ENCODE peak calls at places on chromosomes 3 and 15, in eight cellular contexts. Q is Peyer's patch, Z is kidney, C is tibial artery, A is SK-N-SH, O is HCT116, V is left ventricle myocardium inferior, G is endodermal cell. N is an unnamed sample. For H3K9me3, the result is how much of the 10 kb centered on the place peaks cover.

GRCh38 chr3:156769661-156770654 is 56.2 kb upstream of the LEKR1 start:
- DNase-seq in Q (no peak), Z (no peak), C (no peak), A (no peak), O (no peak), V (no peak), G (no peak), N (no peak)

GRCh38 chr3:178444416-178444815 is 91.8 kb upstream of the KCNMB2 start:
- DNase-seq in Q (no peak), Z (no peak), C (no peak), A (no peak), O (no peak), V (no peak), G (no peak), N (no peak)

GRCh38 chr15:89112341-89112971 is 24.2 kb downstream of the ABHD2 start:
- DNase-seq in Q (peak), Z (no peak), C (peak), A (no peak), O (peak), V (peak), G (no peak), N (no peak)

GRCh38 chr3:114902691-114903101 is 244.4 kb downstream of the ZBTB20 start:
- DNase-seq in Q (no peak), Z (no peak), C (no peak), A (no peak), O (no peak), V (no peak), G (peak), N (no peak)

GRCh38 chr3:48446043-48446424 is 503 bp upstream of the ATRIP start:
- DNase-seq in Q (no peak), Z (no peak), C (no peak), A (no peak), O (no peak), V (no peak), G (no peak), N (no peak)

GRCh38 chr3:72306800-72307341 is 521.9 kb upstream of the PROK2 start:
- DNase-seq in Q (no peak), Z (peak), C (no peak), A (peak), O (no peak), V (no peak), G (peak), N (no peak)

GRCh38 chr3:94862703-94863102 is 799.8 kb downstream of the NSUN3 start:
- DNase-seq in Q (no peak), Z (no peak), C (no peak), A (peak), O (no peak), V (no peak), G (peak), N (no peak)

GRCh38 chr3:136960838-136961836 is 3.4 kb downstream of the IL20RB start:
- DNase-seq in Q (no peak), Z (no peak), C (no peak), A (no peak), O (peak), V (no peak), G (no peak), N (no peak)

GRCh38 chr3:82157952-82158351 is 396.5 kb upstream of the GBE1 start:
- DNase-seq in Q (no peak), Z (no peak), C (no peak), A (no peak), O (peak), V (no peak), G (no peak), N (no peak)

GRCh38 chr3:52085883-52086282 is 29.5 kb upstream of the DUSP7 start:
- DNase-seq in Q (no peak), Z (peak), C (no peak), A (no peak), O (no peak), V (no peak), G (no peak), N (peak)

GRCh38 chr3:48090166-48090939 is 74.1 kb upstream of the MAP4 start:
- DNase-seq in Q (no peak), Z (no peak), C (no peak), A (no peak), O (no peak), V (no peak), G (no peak), N (no peak)

GRCh38 chr15:100771745-100772144 is 107.9 kb upstream of the ALDH1A3 start:
- DNase-seq in Q (peak), Z (no peak), C (no peak), A (peak), O (no peak), V (no peak), G (peak), N (peak)

GRCh38 chr3:140896997-140897396 is 44.6 kb upstream of the SLC25A36 start:
- DNase-seq in Q (no peak), Z (no peak), C (no peak), A (no peak), O (no peak), V (no peak), G (no peak), N (no peak)

GRCh38 chr15:71781179-71781964 is 29.0 kb upstream of the NR2E3 start:
- DNase-seq in Q (no peak), Z (no peak), C (no peak), A (no peak), O (no peak), V (no peak), G (no peak), N (no peak)

GRCh38 chr3:149777414-149778214 is 14.7 kb downstream of the ANKUB1 start:
- DNase-seq in Q (no peak), Z (no peak), C (no peak), A (no peak), O (no peak), V (no peak), G (no peak), N (no peak)

GRCh38 chr15:57527382-57528091 is 64.2 kb upstream of the MYZAP start:
- DNase-seq in Q (peak), Z (no peak), C (peak), A (peak), O (peak), V (no peak), G (peak), N (no peak)

GRCh38 chr3:168053115-168053514 is 42.6 kb downstream of the GOLIM4 start:
- DNase-seq in Q (no peak), Z (no peak), C (no peak), A (no peak), O (no peak), V (no peak), G (no peak), N (no peak)

GRCh38 chr3:52696830-52697621 is 8.6 kb downstream of the GLT8D1 start:
- DNase-seq in Q (no peak), Z (no peak), C (no peak), A (no peak), O (no peak), V (no peak), G (no peak), N (no peak)

GRCh38 chr15:61951949-61952348 is 108.3 kb downstream of the VPS13C start:
- DNase-seq in Q (no peak), Z (no peak), C (no peak), A (no peak), O (no peak), V (no peak), G (no peak), N (no peak)

GRCh38 chr3:99023590-99024192 is 122.2 kb upstream of the DCBLD2 start:
- DNase-seq in Q (no peak), Z (no peak), C (no peak), A (peak), O (peak), V (no peak), G (no peak), N (no peak)

GRCh38 chr3:16249336-16249735 is 15.4 kb downstream of the DPH3 start:
- DNase-seq in Q (no peak), Z (no peak), C (no peak), A (peak), O (peak), V (no peak), G (peak), N (no peak)

GRCh38 chr15:38668433-38669159 is 104.0 kb upstream of the RASGRP1 start:
- DNase-seq in Q (no peak), Z (no peak), C (no peak), A (no peak), O (no peak), V (no peak), G (peak), N (no peak)

GRCh38 chr15:67456677-67457529 is 64.0 kb upstream of the C15orf61 start:
- DNase-seq in Q (peak), Z (peak), C (peak), A (peak), O (peak), V (peak), G (peak), N (peak)

GRCh38 chr3:116785226-116785625 is 75.6 kb downstream of the TUSC7 start:
- DNase-seq in Q (no peak), Z (no peak), C (no peak), A (no peak), O (no peak), V (no peak), G (no peak), N (no peak)

GRCh38 chr15:91045065-91045464 is 22.7 kb upstream of the VPS33B start:
- DNase-seq in Q (no peak), Z (no peak), C (no peak), A (no peak), O (no peak), V (no peak), G (no peak), N (no peak)

GRCh38 chr15:39407116-39407515 is 173.8 kb upstream of the THBS1 start:
- DNase-seq in Q (no peak), Z (no peak), C (no peak), A (no peak), O (no peak), V (no peak), G (no peak), N (no peak)

GRCh38 chr15:100778831-100779288 is 100.8 kb upstream of the ALDH1A3 start:
- DNase-seq in Q (peak), Z (no peak), C (peak), A (no peak), O (no peak), V (no peak), G (peak), N (peak)

GRCh38 chr3:167913218-167913902 is 177.8 kb downstream of the SERPINI1 start:
- DNase-seq in Q (no peak), Z (no peak), C (no peak), A (peak), O (peak), V (no peak), G (peak), N (no peak)

GRCh38 chr15:59313703-59314332 is 58.9 kb downstream of the MYO1E start:
- DNase-seq in Q (peak), Z (peak), C (peak), A (no peak), O (no peak), V (peak), G (peak), N (peak)

GRCh38 chr15:58474741-58475323 is 43.0 kb downstream of the LIPC start:
- DNase-seq in Q (no peak), Z (no peak), C (no peak), A (no peak), O (no peak), V (no peak), G (no peak), N (peak)

GRCh38 chr3:75048650-75049049 is 434.2 kb upstream of the CNTN3 start:
- DNase-seq in Q (no peak), Z (no peak), C (no peak), A (no peak), O (no peak), V (no peak), G (no peak), N (no peak)

DNA sequence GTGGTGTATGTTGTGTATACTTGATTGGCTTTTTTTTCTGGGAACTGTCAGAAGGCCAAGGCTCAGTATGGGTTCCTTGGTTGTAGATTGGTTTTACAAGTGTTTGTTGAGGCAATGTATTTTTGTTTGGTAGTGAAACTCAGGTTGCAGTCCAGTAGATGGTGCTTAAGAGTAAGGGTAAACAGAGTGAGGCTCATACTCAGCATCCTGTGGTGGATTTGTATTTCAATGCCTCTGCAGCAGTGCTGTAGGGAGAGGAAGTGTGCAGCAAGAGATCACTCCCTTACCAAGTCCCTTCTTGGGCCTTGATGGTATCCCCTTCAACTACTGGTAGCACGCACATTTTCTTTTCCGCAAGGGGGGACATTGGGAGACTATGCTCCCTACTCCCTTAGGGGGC is 428.5 kb upstream of the CNTN3 start:
- DNase-seq in Q (no peak), Z (no peak), C (no peak), A (no peak), O (no peak), V (no peak), G (peak), N (no peak)
- TF ChIP-seq CTCF in Q (no peak), Z (no peak), C (no peak), A (no peak), O (no peak), V (no peak), G (peak), N (no peak)

DNA sequence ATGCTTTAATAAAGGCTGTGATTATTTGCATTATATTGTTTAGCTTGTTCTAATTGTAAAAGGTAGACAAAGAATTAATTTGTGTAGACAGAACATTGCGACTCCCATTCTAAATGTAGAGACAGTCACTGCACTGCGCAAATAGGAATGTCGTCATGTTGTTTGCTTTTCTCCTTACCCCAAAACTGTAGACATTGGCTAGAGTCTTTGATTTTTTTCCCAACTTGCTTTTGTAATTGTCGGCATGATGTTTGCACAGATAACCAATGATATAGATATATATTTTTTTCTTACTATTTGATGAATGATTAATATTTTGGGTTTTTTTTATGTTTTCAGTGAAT is 97.7 kb upstream of the SNRPN start:
- DNase-seq in Q (no peak), Z (no peak), C (no peak), A (no peak), O (no peak), V (no peak), G (no peak), N (no peak)
- H3K9me3 ChIP-seq in Q (under half), Z (under half), C (under half), A (under half), O (under half), V (under half), G (under half), N (under half)

DNA sequence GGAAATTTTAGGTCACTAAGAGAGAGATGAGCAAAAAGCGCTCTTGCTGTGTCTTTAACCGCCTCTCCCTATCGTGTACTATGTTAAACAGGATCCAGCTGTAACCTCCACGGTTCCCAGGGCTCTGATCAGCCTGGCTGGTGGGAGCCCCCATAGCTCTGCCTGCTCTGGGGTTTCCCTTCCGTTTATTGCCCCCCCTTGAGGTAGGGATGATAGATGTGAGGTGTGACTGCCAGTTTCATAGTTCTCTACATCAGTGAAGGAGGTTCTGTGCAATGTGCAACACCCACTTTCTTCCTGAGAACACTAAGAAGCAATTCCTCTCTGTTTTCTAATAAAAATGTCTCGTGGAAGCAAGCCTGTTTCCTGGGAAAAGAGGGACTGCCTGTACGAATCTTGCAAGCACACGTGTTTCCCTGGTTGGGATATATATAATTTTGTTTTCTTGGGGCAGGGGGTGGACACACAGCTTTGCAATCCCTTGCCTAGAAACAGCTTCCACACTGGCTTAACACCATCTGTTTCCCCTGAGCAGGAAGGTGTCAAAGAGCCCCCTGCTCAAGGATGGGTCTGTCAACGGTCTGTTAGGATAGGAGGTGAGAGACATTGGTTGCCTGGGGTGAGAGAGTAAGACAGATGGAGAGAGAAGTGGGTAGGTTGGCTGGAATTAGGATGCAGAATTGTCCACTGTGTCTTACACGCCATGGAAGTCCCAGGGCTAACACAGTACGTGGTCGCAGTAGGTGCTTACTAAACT is 23.9 kb downstream of the CORO2B start:
- DNase-seq in Q (no peak), Z (no peak), C (no peak), A (no peak), O (no peak), V (no peak), G (no peak), N (no peak)
- TF ChIP-seq CTCF in Q (no peak), Z (no peak), C (no peak), A (no peak), O (no peak), V (no peak), G (no peak), N (no peak)

GRCh38 chr15:25052191-25052999 is 97.6 kb downstream of the SNRPN start:
- DNase-seq in Q (no peak), Z (peak), C (no peak), A (no peak), O (no peak), V (no peak), G (no peak), N (peak)
- H3K9me3 ChIP-seq in Q (under half), Z (half or more), C (half or more), A (under half), O (half or more), V (half or more), G (half or more), N (half or more)

GRCh38 chr15:47718474-47719440 is 1.5 kb downstream of the SEMA6D start:
- DNase-seq in Q (peak), Z (no peak), C (peak), A (peak), O (no peak), V (no peak), G (peak), N (peak)

GRCh38 chr15:47717036-47717611 is at the start of gene SEMA6D:
- DNase-seq in Q (peak), Z (peak), C (peak), A (peak), O (no peak), V (peak), G (peak), N (peak)

GRCh38 chr15:47711654-47712053 is 5.7 kb upstream of the SEMA6D start:
- DNase-seq in Q (no peak), Z (no peak), C (no peak), A (peak), O (no peak), V (no peak), G (no peak), N (no peak)

GRCh38 chr15:47715856-47716445 is 1.4 kb upstream of the SEMA6D start:
- DNase-seq in Q (no peak), Z (no peak), C (peak), A (no peak), O (no peak), V (no peak), G (no peak), N (no peak)

DNA sequence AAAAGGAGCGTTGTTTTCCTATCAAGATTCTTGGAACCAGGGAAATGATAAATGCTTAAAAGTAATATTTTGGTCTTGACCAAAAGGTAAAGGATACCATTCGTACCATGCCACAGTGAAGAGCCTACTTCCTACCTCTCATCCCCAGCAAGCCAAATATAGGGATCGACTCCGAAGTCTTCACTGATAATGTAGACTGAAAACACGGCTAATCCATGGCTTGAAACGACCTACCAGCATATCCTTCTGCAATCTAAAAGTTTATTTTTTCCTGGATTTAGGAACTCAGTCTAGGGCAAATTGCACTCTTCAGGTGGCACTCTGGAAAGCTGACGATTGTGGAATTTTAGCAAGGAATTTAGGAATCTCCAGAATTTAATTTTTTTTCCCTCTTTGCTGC is 1.9 kb upstream of the SEMA6D start:
- DNase-seq in Q (no peak), Z (no peak), C (no peak), A (no peak), O (no peak), V (no peak), G (no peak), N (no peak)
- TF ChIP-seq CTCF in Q (no peak), Z (no peak), C (no peak), A (no peak), O (no peak), V (no peak), G (no peak), N (no peak)

GRCh38 chr15:26691249-26691648 is 81.6 kb downstream of the GABRB3 start:
- DNase-seq in Q (no peak), Z (no peak), C (no peak), A (no peak), O (no peak), V (no peak), G (peak), N (no peak)

GRCh38 chr15:26690778-26691177 is 82.1 kb downstream of the GABRB3 start:
- DNase-seq in Q (no peak), Z (no peak), C (no peak), A (no peak), O (no peak), V (no peak), G (no peak), N (no peak)

GRCh38 chr15:26682765-26683164 is 90.1 kb downstream of the GABRB3 start:
- DNase-seq in Q (no peak), Z (no peak), C (no peak), A (no peak), O (no peak), V (no peak), G (peak), N (no peak)

GRCh38 chr15:26686547-26687187 is 86.2 kb downstream of the GABRB3 start:
- DNase-seq in Q (no peak), Z (no peak), C (no peak), A (no peak), O (no peak), V (no peak), G (no peak), N (no peak)
- H3K9me3 ChIP-seq in Q (under half), Z (under half), C (under half), A (under half), O (under half), V (under half), G (under half), N (under half)

GRCh38 chr3:128492353-128493220 is at the start of gene GATA2:
- DNase-seq in Q (peak), Z (peak), C (peak), A (no peak), O (no peak), V (no peak), G (peak), N (peak)
- TF ChIP-seq CTCF in Q (no peak), Z (no peak), C (no peak), A (no peak), O (no peak), V (peak), G (peak), N (no peak)

DNA sequence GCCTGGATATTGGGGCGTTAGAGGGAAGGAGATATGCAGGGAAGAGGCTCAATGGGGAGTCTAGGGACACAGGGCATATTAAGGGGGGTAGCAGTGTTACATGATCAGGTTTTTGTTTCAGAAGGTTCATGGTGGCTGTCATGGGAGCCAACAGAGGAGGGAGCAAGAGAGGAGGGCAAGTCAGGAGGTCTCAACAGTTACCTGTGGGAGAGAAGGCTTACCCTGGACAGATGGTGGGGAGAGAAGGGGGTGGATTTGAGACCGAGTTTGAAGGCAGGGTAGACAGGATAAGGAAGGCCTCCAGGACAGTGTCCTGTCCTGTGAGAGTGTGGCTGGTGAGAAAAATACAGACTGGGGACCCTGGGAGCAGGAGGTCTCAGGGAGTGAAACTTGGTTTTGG is 3.8 kb upstream of the WNT7A start:
- DNase-seq in Q (no peak), Z (no peak), C (no peak), A (peak), O (no peak), V (no peak), G (peak), N (no peak)
- H3K9me3 ChIP-seq in Q (under half), Z (under half), C (under half), A (under half), O (under half), V (under half), G (under half), N (under half)

GRCh38 chr3:118618247-118619040 is 416.2 kb downstream of the IGSF11 start:
- DNase-seq in Q (no peak), Z (no peak), C (no peak), A (no peak), O (no peak), V (no peak), G (no peak), N (no peak)
- TF ChIP-seq CTCF in Q (no peak), Z (no peak), C (no peak), A (no peak), O (no peak), V (no peak), G (no peak), N (no peak)

GRCh38 chr3:44643024-44643423 is 5.5 kb upstream of the ZNF35 start:
- DNase-seq in Q (no peak), Z (no peak), C (no peak), A (no peak), O (no peak), V (no peak), G (no peak), N (no peak)
- H3K9me3 ChIP-seq in Q (under half), Z (under half), C (under half), A (under half), O (under half), V (half or more), G (half or more), N (under half)

N was measured in upper lobe of right lung.